ENCODE peak calls at places on chromosomes 11 and 22, in six cellular contexts. Q is stimulated activated CD4-positive, alpha-beta T cell treated with anti-CD3 and anti-CD28 coated beads, Interleukin-4, amount 100 ng/mL, for 48 hours; M is activated naive CD4-positive, alpha-beta T cell; L is A172; P is stimulated activated naive CD4-positive, alpha-beta T cell; Z is fibroblast of mammary gland. T is an unnamed sample.

GRCh38 chr11:112307617-112308016 is 47.0 kb upstream of the PLET1 start:
- DNase-seq in M (no peak), Q (no peak), Z (no peak), L (no peak), P (no peak), T (no peak)

GRCh38 chr11:123407124-123407995 is 22.7 kb upstream of the GRAMD1B start:
- DNase-seq in Q (peak; percentile 37), L (peak; percentile 66), P (peak; percentile 19), M (no peak), Z (peak; percentile 64), T (peak; percentile 34)

GRCh38 chr22:21687685-21688259 is 22.0 kb downstream of the PPIL2 start:
- DNase-seq in Z (no peak), L (no peak), M (no peak), Q (no peak), P (no peak), T (no peak)

GRCh38 chr11:62137276-62137861 is 13.6 kb downstream of the INCENP start:
- DNase-seq in M (no peak), Z (no peak), L (no peak), P (no peak), Q (no peak), T (no peak)

GRCh38 chr11:134555510-134555909 is 143.5 kb upstream of the B3GAT1 start:
- DNase-seq in L (no peak), M (no peak), Q (no peak), P (no peak), Z (no peak), T (no peak)

GRCh38 chr11:121564948-121565684 is 112.3 kb upstream of the SORL1-AS1 start:
- DNase-seq in L (no peak), P (no peak), Z (no peak), M (no peak), Q (no peak), T (no peak)

GRCh38 chr22:37563153-37564081 is 3.1 kb downstream of the CDC42EP1 start:
- DNase-seq in M (no peak), L (peak; percentile 85), Q (no peak), P (no peak), Z (peak; percentile 94), T (no peak)

GRCh38 chr11:9748361-9748970 is 84.6 kb downstream of the SWAP70 start:
- DNase-seq in M (no peak), Q (peak; percentile 50), Z (peak; percentile 78), L (peak; percentile 85), P (peak; percentile 9), T (no peak)

GRCh38 chr11:7490054-7490453 is 4.7 kb downstream of the OLFML1 start:
- DNase-seq in Q (no peak), L (peak; percentile 6), M (no peak), P (no peak), Z (peak; percentile 80), T (no peak)

GRCh38 chr22:33438273-33438672 is 380.1 kb upstream of the SYN3 start:
- DNase-seq in L (peak; percentile 87), M (no peak), Q (no peak), P (no peak), Z (peak; percentile 90), T (no peak)

GRCh38 chr22:35044607-35045390 is 21.2 kb upstream of the ISX start:
- DNase-seq in P (no peak), M (no peak), Z (no peak), Q (no peak), L (no peak), T (no peak)

GRCh38 chr11:1260023-1260501 is 37.2 kb downstream of the MUC5B start:
- DNase-seq in Z (peak; percentile 27), L (peak; percentile 23), Q (peak; percentile 43), M (no peak), P (no peak), T (peak; percentile 18)

GRCh38 chr22:45504703-45505341 is 2.1 kb downstream of the FBLN1 start:
- DNase-seq in M (no peak), Z (no peak), Q (no peak), L (no peak), P (no peak), T (no peak)

GRCh38 chr11:34468209-34468841 is 29.6 kb downstream of the CAT start:
- DNase-seq in L (peak; percentile 64), Q (peak; percentile 34), M (no peak), Z (peak; percentile 46), P (peak; percentile 11), T (no peak)

GRCh38 chr11:69840371-69841169 is 21.4 kb upstream of the FGF3 start:
- DNase-seq in M (no peak), L (peak; percentile 80), P (no peak), Z (no peak), Q (no peak), T (no peak)

T was measured in stimulated activated CD8-positive, alpha-beta memory T cell treated with anti-CD3 and anti-CD28 coated beads, Interleukin-2, amount 100 ng/mL, for 1 hour.